ENCODE peak calls at places on chromosomes 7 and 10, in eight cellular contexts. P is IMR-90, X is ovary, W is heart left ventricle, K is sigmoid colon, F is HepG2, V is Peyer's patch, Y is GM12878. D is an unnamed sample.
A peak's percentile ranks its signal among the peaks of the same experiment; 100 is the strongest.

GRCh38 chr7:26664735-26665420 is 199.5 kb downstream of the SKAP2 start:
- DNase-seq in W (no peak), K (no peak), F (no peak), Y (no peak), V (peak; percentile 61), X (no peak), P (peak; percentile 25), D (no peak)

GRCh38 chr10:61487506-61487905 is 34.3 kb upstream of the TMEM26 start:
- DNase-seq in F (no peak), P (peak; percentile 58), V (no peak), K (no peak), W (no peak), X (no peak), Y (no peak), D (no peak)

GRCh38 chr7:116932566-116932965 is 20.7 kb upstream of the ST7 start:
- DNase-seq in Y (no peak), X (no peak), W (no peak), P (no peak), V (no peak), K (no peak), F (no peak), D (no peak)

GRCh38 chr10:66809402-66809801 is 116.4 kb upstream of the LRRTM3 start:
- DNase-seq in X (no peak), K (no peak), P (no peak), W (no peak), V (no peak), Y (no peak), F (no peak), D (no peak)

GRCh38 chr10:120612756-120613155 is 155.7 kb downstream of the PLPP4 start:
- DNase-seq in X (no peak), V (no peak), W (no peak), Y (no peak), K (no peak), F (no peak), P (no peak), D (no peak)

GRCh38 chr7:42493436-42494198 is 256.6 kb upstream of the GLI3 start:
- DNase-seq in W (peak; percentile 79), P (peak; percentile 76), F (no peak), Y (no peak), K (peak; percentile 94), V (peak; percentile 67), X (peak; percentile 75), D (peak; percentile 87)

GRCh38 chr10:132151286-132151950 is 35.3 kb upstream of the DPYSL4 start:
- DNase-seq in Y (no peak), X (no peak), W (no peak), P (no peak), K (peak; percentile 46), V (no peak), F (no peak), D (no peak)

GRCh38 chr7:65554-65953 is 126.8 kb upstream of the FAM20C start:
- DNase-seq in F (no peak), K (peak; percentile 62), P (peak; percentile 70), X (no peak), V (no peak), W (no peak), Y (no peak), D (peak; percentile 55)

GRCh38 chr7:91299952-91300775 is 35.9 kb downstream of the FZD1 start:
- DNase-seq in W (peak; percentile 25), P (no peak), V (no peak), F (no peak), Y (no peak), K (no peak), X (no peak), D (no peak)

GRCh38 chr7:11552676-11553075 is 279.3 kb downstream of the THSD7A start:
- DNase-seq in P (no peak), F (no peak), K (no peak), V (no peak), W (no peak), Y (no peak), X (no peak), D (no peak)

GRCh38 chr7:994592-995308 is 11.8 kb downstream of the CYP2W1 start:
- DNase-seq in X (no peak), V (no peak), F (no peak), P (no peak), W (no peak), Y (no peak), K (no peak), D (no peak)

GRCh38 chr10:119006451-119007210 is 22.9 kb upstream of the NANOS1 start:
- DNase-seq in X (no peak), V (peak; percentile 63), F (peak; percentile 69), P (peak; percentile 100), Y (no peak), K (peak; percentile 94), W (no peak), D (peak; percentile 55)

GRCh38 chr7:66741706-66742053 is 1.1 kb downstream of the RABGEF1 start:
- DNase-seq in K (peak; percentile 73), X (peak; percentile 28), Y (no peak), V (no peak), W (no peak), F (no peak), P (peak; percentile 35), D (no peak)

GRCh38 chr7:66737667-66738066 is 2.9 kb upstream of the RABGEF1 start:
- DNase-seq in P (no peak), F (no peak), V (no peak), X (no peak), W (no peak), Y (no peak), K (no peak), D (peak; percentile 29)

GRCh38 chr7:66740302-66740979 is at the start of gene RABGEF1:
- DNase-seq in X (peak; percentile 98), Y (peak; percentile 89), V (peak; percentile 99), P (peak; percentile 93), K (peak; percentile 99), F (peak; percentile 94), W (peak; percentile 99), D (peak; percentile 99)

GRCh38 chr7:66739477-66739876 is 1.1 kb upstream of the RABGEF1 start:
- DNase-seq in F (no peak), V (no peak), Y (no peak), K (no peak), P (no peak), X (no peak), W (no peak), D (no peak)

GRCh38 chr7:66739953-66740301 is 606 bp upstream of the RABGEF1 start:
- DNase-seq in X (no peak), K (no peak), Y (no peak), F (no peak), P (no peak), W (no peak), V (peak; percentile 51), D (no peak)
- TF ChIP-seq POLR2A in X (no peak), K (no peak), Y (no peak), F (no peak), P (no peak), W (no peak), V (no peak), D (no peak)

GRCh38 chr7:157540020-157540419 is 203.2 kb downstream of the DNAJB6 start:
- DNase-seq in V (no peak), W (no peak), F (no peak), Y (no peak), K (peak; percentile 46), P (no peak), X (no peak), D (peak; percentile 40)
- H3K27me3 ChIP-seq in V (no peaks in the 10 kb centered on the region), W (no peaks in the 10 kb centered on the region), F (peaks cover 62% of the 10 kb centered on the region), Y (no peaks in the 10 kb centered on the region), K (no peaks in the 10 kb centered on the region), P (no peaks in the 10 kb centered on the region), X (no peaks in the 10 kb centered on the region), D (no peaks in the 10 kb centered on the region)

DNA sequence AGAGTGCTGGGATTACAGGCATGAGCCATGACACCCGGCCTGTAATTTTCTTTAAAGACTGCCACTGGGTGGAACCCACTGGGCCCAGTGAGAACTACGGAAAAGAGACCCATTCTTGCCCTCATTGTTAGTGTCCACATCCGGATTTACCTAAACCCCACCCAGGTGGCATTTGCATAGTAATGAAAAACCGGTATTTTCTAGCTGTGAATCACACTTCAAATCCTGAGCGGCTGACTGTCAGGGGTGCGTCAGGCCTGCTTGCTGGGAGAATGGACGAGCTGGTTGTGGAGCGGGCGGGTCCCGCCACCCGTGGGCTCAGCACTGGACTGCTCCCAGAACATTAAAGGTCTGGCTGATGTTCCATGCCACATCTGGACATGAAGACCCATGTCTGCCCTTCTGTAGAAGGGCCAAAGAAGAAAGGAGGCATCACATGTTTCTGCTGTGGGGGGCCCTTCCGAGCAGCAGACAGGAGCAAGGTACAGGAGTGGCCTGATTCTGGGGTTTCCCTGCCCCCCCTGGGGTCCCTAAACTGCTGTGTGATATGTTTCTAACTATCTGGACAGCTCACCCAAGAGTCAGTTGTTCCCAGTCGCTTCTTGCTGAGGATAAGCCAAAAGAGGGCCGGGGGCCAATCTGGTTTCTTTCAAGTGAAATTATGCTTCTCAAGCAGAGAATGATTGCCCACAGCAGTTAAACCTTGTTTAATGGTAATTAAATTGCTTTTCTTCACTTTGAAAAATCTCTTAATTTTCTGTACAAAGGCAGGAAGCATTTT is 46.4 kb downstream of the KIAA1217 start:
- DNase-seq in X (no peak), P (no peak), K (no peak), Y (no peak), F (no peak), W (no peak), V (no peak), D (no peak)
- TF ChIP-seq POLR2A in X (no peak), P (no peak), K (no peak), Y (no peak), F (no peak), W (no peak), V (no peak), D (no peak)

GRCh38 chr10:86373251-86373650 is 6.7 kb upstream of the GRID1 start:
- DNase-seq in X (no peak), K (peak; percentile 10), W (no peak), P (no peak), Y (no peak), F (no peak), V (peak; percentile 24), D (no peak)

GRCh38 chr10:86371691-86372090 is 5.1 kb upstream of the GRID1 start:
- DNase-seq in X (no peak), K (peak; percentile 27), V (peak; percentile 10), Y (no peak), W (no peak), P (no peak), F (no peak), D (peak; percentile 59)

GRCh38 chr10:86371116-86371515 is 4.5 kb upstream of the GRID1 start:
- DNase-seq in F (no peak), P (no peak), V (peak; percentile 25), W (no peak), Y (no peak), K (peak; percentile 10), X (no peak), D (peak; percentile 38)

GRCh38 chr10:86372785-86373239 is 6.2 kb upstream of the GRID1 start:
- DNase-seq in P (no peak), K (peak; percentile 20), Y (no peak), X (no peak), F (no peak), W (no peak), V (peak; percentile 17), D (no peak)

DNA sequence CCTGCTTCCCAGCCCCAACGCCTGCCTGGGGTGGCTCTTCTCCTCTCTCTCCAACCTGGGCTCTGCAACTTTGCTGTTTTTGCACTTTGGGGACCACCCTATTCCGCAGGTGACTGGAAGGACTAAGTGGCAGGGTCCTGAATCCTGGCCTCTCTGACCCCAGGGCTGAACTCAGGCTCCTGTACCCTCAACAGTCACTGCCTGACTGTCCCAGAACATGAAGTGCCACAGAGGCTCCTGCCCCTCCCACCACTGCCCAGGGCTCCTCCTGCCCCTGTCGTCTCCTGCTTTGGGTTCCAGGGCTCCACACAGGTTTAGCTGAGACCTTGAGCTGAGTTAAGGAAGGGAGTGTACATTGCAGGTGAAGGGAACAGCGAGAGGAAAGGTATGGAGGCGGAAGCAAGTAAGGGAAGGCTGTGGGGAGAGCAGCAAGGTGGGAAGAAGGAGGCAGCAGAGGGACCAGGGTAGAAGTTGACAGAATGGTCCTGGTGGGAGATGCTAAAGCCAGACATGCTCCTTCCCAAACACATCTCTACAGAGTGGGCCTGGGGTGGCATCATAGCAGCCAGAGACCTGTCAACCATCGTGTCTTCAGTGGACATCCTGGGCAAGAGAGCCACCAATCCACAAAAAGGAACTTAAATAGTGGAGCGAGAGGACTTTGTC is 5.7 kb upstream of the GRID1 start:
- DNase-seq in P (no peak), V (peak; percentile 17), F (no peak), K (peak; percentile 42), W (no peak), Y (no peak), X (no peak), D (no peak)
- H3K27me3 ChIP-seq in P (peaks cover 70% of the 10 kb centered on the region), V (peaks cover 4% of the 10 kb centered on the region), F (peaks cover 73% of the 10 kb centered on the region), K (peaks cover 68% of the 10 kb centered on the region), W (peaks cover 2% of the 10 kb centered on the region), Y (peaks cover 5% of the 10 kb centered on the region), X (no peaks in the 10 kb centered on the region), D (peaks cover 46% of the 10 kb centered on the region)

D was measured in suprapubic skin.